ENCODE peak calls at places on chromosomes 13 and 19, in eight cellular contexts. C is epithelial cell of esophagus, H is GM13976, N is RPMI7951, W is mucosa of gallbladder, V is fibroblast of pulmonary artery, M is fibroblast of lung, O is NCI-H82. L is an unnamed sample.

GRCh38 chr19:47035127-47035494 is 13.3 kb downstream of the TMEM160 start:
- DNase-seq in C (peak; percentile 32), H (no peak), N (no peak), W (no peak), V (no peak), M (no peak), O (peak; percentile 92), L (no peak)

GRCh38 chr13:102697929-102698648 is 3.2 kb upstream of the METTL21C start:
- DNase-seq in C (no peak), H (no peak), N (no peak), W (no peak), V (no peak), M (no peak), O (no peak), L (no peak)

GRCh38 chr13:50589651-50590054 is 253.8 kb downstream of the DLEU7 start:
- DNase-seq in C (peak; percentile 86), H (no peak), N (peak; percentile 82), W (no peak), V (peak; percentile 78), M (peak; percentile 83), O (no peak), L (no peak)

GRCh38 chr13:60671386-60671785 is 274.4 kb downstream of the TDRD3 start:
- DNase-seq in C (peak; percentile 66), H (no peak), N (no peak), W (no peak), V (no peak), M (no peak), O (no peak), L (no peak)

GRCh38 chr13:38763446-38764381 is 76.8 kb downstream of the FREM2 start:
- DNase-seq in C (peak; percentile 55), H (peak; percentile 17), N (peak; percentile 6), W (no peak), V (peak; percentile 60), M (peak; percentile 52), O (peak; percentile 75), L (peak; percentile 28)

GRCh38 chr13:30744056-30744684 is 8.8 kb downstream of the ALOX5AP start:
- DNase-seq in C (peak; percentile 36), H (peak; percentile 84), N (peak; percentile 87), W (peak; percentile 60), V (no peak), M (peak; percentile 60), O (no peak), L (peak; percentile 24)

GRCh38 chr19:16343156-16343555 is 18.5 kb downstream of the KLF2 start:
- DNase-seq in C (no peak), H (no peak), N (no peak), W (no peak), V (no peak), M (no peak), O (no peak), L (no peak)

GRCh38 chr19:33048806-33049676 is 15.6 kb downstream of the RHPN2 start:
- DNase-seq in C (peak; percentile 52), H (no peak), N (no peak), W (no peak), V (peak; percentile 65), M (no peak), O (no peak), L (peak; percentile 50)

GRCh38 chr19:2970201-2970838 is 7.0 kb upstream of the TLE6 start:
- DNase-seq in C (no peak), H (no peak), N (no peak), W (peak; percentile 48), V (peak; percentile 88), M (peak; percentile 71), O (no peak), L (no peak)

GRCh38 chr13:29227560-29227959 is 367.9 kb downstream of the SLC7A1 start:
- DNase-seq in C (no peak), H (no peak), N (no peak), W (no peak), V (no peak), M (no peak), O (no peak), L (no peak)

GRCh38 chr19:45782162-45782623 is at the start of gene DMPK:
- DNase-seq in C (peak; percentile 48), H (no peak), N (peak; percentile 41), W (no peak), V (no peak), M (no peak), O (no peak), L (no peak)

L was measured in Calu3.